ENCODE peak calls at places on chromosomes 2 and 18, in four cellular contexts. D is ascending aorta, K is IMR-90, M is BJ. S is an unnamed sample.

GRCh38 chr2:191264647-191265079 is 19.5 kb downstream of the MYO1B start:
- DNase-seq in K (peak; percentile 89), M (peak; percentile 80), D (no peak), S (no peak)

GRCh38 chr2:18077724-18078123 is 199.3 kb downstream of the KCNS3 start:
- DNase-seq in K (peak; percentile 69), M (peak; percentile 65), D (no peak), S (peak; percentile 7)

GRCh38 chr2:239165206-239165831 is 235.5 kb downstream of the HDAC4 start:
- DNase-seq in K (no peak), M (no peak), D (no peak), S (no peak)

GRCh38 chr2:101820519-101820918 is 123.0 kb downstream of the MAP4K4 start:
- DNase-seq in M (no peak), K (peak; percentile 90), D (no peak), S (no peak)

GRCh38 chr18:13269599-13270011 is 51.0 kb downstream of the LDLRAD4 start:
- DNase-seq in D (no peak), M (no peak), K (no peak), S (no peak)

GRCh38 chr2:242046184-242046826 is 176.8 kb downstream of the RTP5 start:
- DNase-seq in D (peak; percentile 11), K (no peak), M (no peak), S (no peak)

GRCh38 chr2:144504191-144504590 is 15.7 kb downstream of the ZEB2 start:
- DNase-seq in M (no peak), K (no peak), D (no peak), S (no peak)

GRCh38 chr2:219104107-219105050 is 43.7 kb upstream of the IHH start:
- DNase-seq in K (peak; percentile 32), M (peak; percentile 40), D (no peak), S (peak; percentile 52)

GRCh38 chr2:15315411-15315810 is 245.7 kb downstream of the NBAS start:
- DNase-seq in M (no peak), K (no peak), D (no peak), S (no peak)

GRCh38 chr2:62568983-62569837 is 63.2 kb upstream of the TMEM17 start:
- DNase-seq in D (no peak), M (no peak), K (peak; percentile 24), S (no peak)

GRCh38 chr2:232484628-232485332 is 2.9 kb downstream of the ECEL1 start:
- DNase-seq in D (no peak), K (no peak), M (no peak), S (no peak)

GRCh38 chr2:27889774-27890145 is 427 bp downstream of the RBKS start:
- DNase-seq in D (no peak), M (no peak), K (no peak), S (no peak)

GRCh38 chr2:174631009-174631981 is 33.7 kb upstream of the WIPF1 start:
- DNase-seq in K (peak; percentile 90), M (peak; percentile 61), D (no peak), S (no peak)

GRCh38 chr2:30690126-30690561 is 117.1 kb downstream of the CAPN13 start:
- DNase-seq in D (peak; percentile 86), K (no peak), M (no peak), S (no peak)

GRCh38 chr2:191560594-191560993 is 117.3 kb upstream of the NABP1 start:
- DNase-seq in D (no peak), M (no peak), K (no peak), S (no peak)

GRCh38 chr18:62637807-62638687 is 77.3 kb upstream of the PHLPP1 start:
- DNase-seq in K (peak; percentile 6), M (no peak), D (no peak), S (peak; percentile 43)

GRCh38 chr2:33384562-33384961 is 91.9 kb upstream of the RASGRP3 start:
- DNase-seq in K (no peak), M (no peak), D (no peak), S (no peak)

GRCh38 chr2:190849774-190850173 is 30.8 kb upstream of the GLS start:
- DNase-seq in K (peak; percentile 88), M (no peak), D (no peak), S (no peak)

GRCh38 chr2:201880620-201881381 is 74.5 kb downstream of the CDK15 start:
- DNase-seq in D (peak; percentile 68), M (peak; percentile 62), K (peak; percentile 72), S (no peak)

GRCh38 chr2:236533343-236533742 is 36.3 kb upstream of the ACKR3 start:
- DNase-seq in D (no peak), K (no peak), M (no peak), S (no peak)

GRCh38 chr2:57881998-57882884 is 164.4 kb upstream of the VRK2 start:
- DNase-seq in K (peak; percentile 19), D (no peak), M (peak; percentile 38), S (no peak)

GRCh38 chr2:157271590-157272203 is 14.2 kb downstream of the GALNT5 start:
- DNase-seq in M (no peak), D (no peak), K (no peak), S (no peak)

GRCh38 chr2:148519013-148519412 is 125.5 kb upstream of the EPC2 start:
- DNase-seq in K (no peak), D (no peak), M (no peak), S (no peak)

GRCh38 chr2:240989451-240990265 is 8.8 kb upstream of the SNED1 start:
- DNase-seq in K (peak; percentile 16), D (peak; percentile 65), M (no peak), S (no peak)

GRCh38 chr2:167187910-167188595 is 299.8 kb downstream of the XIRP2 start:
- DNase-seq in K (no peak), D (no peak), M (no peak), S (no peak)

GRCh38 chr2:1665761-1666505 is 78.4 kb downstream of the PXDN start:
- DNase-seq in M (no peak), K (no peak), D (no peak), S (no peak)

GRCh38 chr18:23433360-23433759 is 19.7 kb upstream of the RIOK3 start:
- DNase-seq in D (no peak), K (no peak), M (no peak), S (no peak)

GRCh38 chr2:150100311-150100710 is 387.2 kb downstream of the RND3 start:
- DNase-seq in M (no peak), K (no peak), D (no peak), S (no peak)

GRCh38 chr2:232444409-232445148 is 11.4 kb upstream of the ALPI start:
- DNase-seq in D (peak; percentile 58), M (no peak), K (peak; percentile 50), S (peak; percentile 77)

GRCh38 chr18:47382171-47382570 is 130.7 kb upstream of the SKOR2 start:
- DNase-seq in D (no peak), M (no peak), K (no peak), S (no peak)
- H3K4me3 ChIP-seq in D (no peak overlapping the region), M (no peak overlapping the region), K (no peak overlapping the region), S (no peak overlapping the region)

GRCh38 chr2:44620189-44620990 is 258.6 kb downstream of the CAMKMT start:
- DNase-seq in M (no peak), D (no peak), K (no peak), S (no peak)

GRCh38 chr2:44615950-44616518 is 254.3 kb downstream of the CAMKMT start:
- DNase-seq in M (no peak), K (no peak), D (no peak), S (no peak)

GRCh38 chr2:44614940-44615339 is 253.2 kb downstream of the CAMKMT start:
- DNase-seq in M (no peak), D (no peak), K (no peak), S (no peak)

GRCh38 chr2:44616616-44617266 is 255.0 kb downstream of the CAMKMT start:
- DNase-seq in K (no peak), M (no peak), D (no peak), S (no peak)

DNA sequence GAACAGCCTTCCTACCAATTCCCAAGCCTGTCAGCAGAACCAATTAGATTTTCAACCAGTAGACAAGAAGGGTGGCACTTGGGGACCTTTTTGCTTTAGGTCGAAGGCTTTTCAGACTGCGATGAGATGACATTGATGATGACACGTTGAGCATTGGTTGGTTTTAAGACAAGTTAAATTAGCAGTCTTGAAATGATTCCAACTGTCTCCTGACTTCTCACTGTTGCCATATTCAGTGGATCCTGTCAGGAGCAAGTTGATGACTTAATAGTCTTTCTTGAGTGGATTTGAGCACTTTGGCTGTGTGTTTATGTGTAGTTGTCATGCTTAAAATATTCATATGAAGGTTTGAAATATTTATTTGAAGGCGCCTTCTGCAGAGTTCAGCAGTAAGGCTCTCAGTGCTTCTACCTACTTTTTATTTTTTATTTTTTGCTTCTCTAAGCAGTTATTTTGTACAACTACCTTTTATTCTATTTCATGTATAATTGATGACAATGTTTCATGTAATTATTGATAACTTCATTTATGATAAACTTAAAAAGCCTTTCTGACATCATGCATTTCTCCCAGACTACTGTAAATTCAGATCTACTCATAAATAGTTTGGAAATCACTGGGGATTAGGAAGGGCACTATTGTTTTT is 256.8 kb downstream of the CAMKMT start:
- DNase-seq in K (no peak), D (no peak), M (no peak), S (no peak)
- H3K4me3 ChIP-seq in K (no peak overlapping the region), D (no peak overlapping the region), M (no peak overlapping the region), S (no peak overlapping the region)

GRCh38 chr2:41400057-41400665 is 647.7 kb upstream of the PKDCC start:
- DNase-seq in K (no peak), D (no peak), M (no peak), S (no peak)

GRCh38 chr2:41410011-41410410 is 637.8 kb upstream of the PKDCC start:
- DNase-seq in K (no peak), M (no peak), D (no peak), S (no peak)

GRCh38 chr2:41409328-41409727 is 638.5 kb upstream of the PKDCC start:
- DNase-seq in D (no peak), M (no peak), K (no peak), S (no peak)

DNA sequence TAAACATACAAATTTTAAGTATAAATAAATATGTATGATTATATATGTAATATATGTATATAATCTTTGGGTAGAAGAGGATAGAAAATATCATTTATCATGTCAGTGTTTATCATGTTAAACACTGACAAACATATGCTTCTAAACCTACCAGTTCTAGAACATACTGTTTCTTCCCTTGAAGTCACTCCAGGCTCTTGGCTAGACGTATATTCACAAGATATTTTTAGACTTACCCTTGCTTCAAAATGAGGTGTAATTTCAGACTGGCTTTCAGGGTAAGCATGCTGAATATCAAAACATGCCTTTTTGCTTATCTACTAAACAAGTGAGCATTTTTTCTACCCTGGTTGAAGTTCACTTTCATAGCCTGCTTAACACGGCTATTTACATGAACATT is 642.4 kb upstream of the PKDCC start:
- DNase-seq in D (no peak), M (no peak), K (no peak), S (no peak)
- H3K4me3 ChIP-seq in D (no peak overlapping the region), M (no peak overlapping the region), K (no peak overlapping the region), S (no peak overlapping the region)

GRCh38 chr18:10793730-10794370 is 268.0 kb downstream of the NAPG start:
- DNase-seq in M (no peak), D (no peak), K (peak; percentile 21), S (no peak)
- H3K4me3 ChIP-seq in M (no peak overlapping the region), D (no peak overlapping the region), K (no peak overlapping the region), S (no peak overlapping the region)

DNA sequence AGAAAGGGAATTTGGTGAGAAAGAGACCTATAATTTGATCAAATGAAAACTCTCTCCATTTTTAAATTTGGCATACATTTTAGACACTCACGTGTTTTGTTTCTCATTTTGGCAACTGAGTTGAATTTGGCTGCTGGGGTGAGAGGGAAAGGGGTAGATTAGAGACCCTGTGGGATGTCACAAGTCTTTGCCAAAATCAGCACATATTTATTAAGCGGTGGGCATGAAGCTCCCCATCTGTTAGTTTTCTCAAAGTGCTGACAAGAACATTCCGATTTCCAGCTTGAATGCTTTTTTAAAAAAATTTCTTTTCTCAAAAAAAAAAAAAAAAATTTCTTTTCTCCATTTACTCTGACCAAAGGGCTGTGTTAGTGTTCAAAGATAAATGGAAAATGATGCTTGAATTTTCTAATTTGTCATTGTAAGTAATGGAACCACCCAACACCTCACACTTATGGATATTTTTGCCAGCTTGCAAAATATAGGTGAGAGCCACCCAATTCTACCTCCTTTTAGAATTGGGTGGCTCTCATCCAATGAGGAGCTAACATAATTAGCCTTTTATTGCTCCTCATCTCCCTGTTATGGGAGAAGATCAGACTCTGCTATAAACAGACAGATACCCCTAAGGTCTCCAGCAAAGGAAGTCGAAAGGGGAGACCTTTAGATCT is 222.9 kb upstream of the FN1 start:
- DNase-seq in K (no peak), D (no peak), M (no peak), S (no peak)
- H3K4me3 ChIP-seq in K (no peak overlapping the region), D (no peak overlapping the region), M (no peak overlapping the region), S (no peak overlapping the region)